ENCODE peak calls at places on chromosome 3, in eight cellular contexts. H is AG20443, D is cardiac muscle cell, C is GM04503, Y is HT1080, G is fibroblast of the conjunctiva, B is endothelial cell, W is left cardiac atrium. J is an unnamed sample.

GRCh38 chr3:77536038-77536775 is 496.3 kb downstream of the ROBO2 start:
- DNase-seq in H (no peak), D (peak), C (no peak), Y (no peak), G (no peak), B (no peak), W (no peak), J (no peak)

GRCh38 chr3:41888368-41889076 is 73.4 kb downstream of the ULK4 start:
- DNase-seq in H (no peak), D (peak), C (no peak), Y (no peak), G (no peak), B (no peak), W (no peak), J (no peak)

GRCh38 chr3:157471051-157471450 is 32.2 kb downstream of the VEPH1 start:
- DNase-seq in H (no peak), D (no peak), C (no peak), Y (no peak), G (no peak), B (no peak), W (no peak), J (no peak)

GRCh38 chr3:53772562-53773329 is 73.5 kb downstream of the CHDH start:
- DNase-seq in H (peak), D (no peak), C (no peak), Y (no peak), G (peak), B (no peak), W (no peak), J (peak)

GRCh38 chr3:19070325-19070724 is 78.0 kb upstream of the KCNH8 start:
- DNase-seq in H (no peak), D (no peak), C (no peak), Y (no peak), G (no peak), B (no peak), W (no peak), J (no peak)

GRCh38 chr3:115800489-115801080 is 177.3 kb downstream of the GAP43 start:
- DNase-seq in H (peak), D (no peak), C (no peak), Y (peak), G (no peak), B (no peak), W (no peak), J (no peak)

GRCh38 chr3:79041621-79042020 is 726.2 kb downstream of the ROBO1 start:
- DNase-seq in H (no peak), D (no peak), C (no peak), Y (no peak), G (no peak), B (no peak), W (no peak), J (no peak)

GRCh38 chr3:195913382-195913781 is 5.0 kb upstream of the TNK2 start:
- DNase-seq in H (no peak), D (no peak), C (no peak), Y (no peak), G (no peak), B (no peak), W (no peak), J (no peak)

GRCh38 chr3:139653582-139653981 is 24.2 kb downstream of the NMNAT3 start:
- DNase-seq in H (no peak), D (no peak), C (no peak), Y (no peak), G (no peak), B (no peak), W (no peak), J (no peak)